ENCODE peak calls at places on chromosomes 7 and 10, in four cellular contexts. One of them, this sample, is unnamed.

GRCh38 chr7:40659231-40659630 is 524.4 kb downstream of the SUGCT start:
- DNase-seq in endodermal cell: no peak
- DNase-seq in colonic mucosa: no peak
- DNase-seq in EH: peak; percentile 26
- DNase-seq in this sample: no peak

GRCh38 chr10:129514568-129515451 is 47.8 kb downstream of the MGMT start:
- DNase-seq in colonic mucosa: no peak
- DNase-seq in EH: no peak
- DNase-seq in endodermal cell: no peak
- DNase-seq in this sample: no peak

GRCh38 chr10:79346388-79347225 is 662 bp upstream of the PPIF start:
- DNase-seq in colonic mucosa: peak; percentile 21
- DNase-seq in endodermal cell: peak; percentile 76
- DNase-seq in EH: no peak
- DNase-seq in this sample: peak; percentile 10

GRCh38 chr7:92731327-92732063 is 104.9 kb downstream of the CDK6 start:
- DNase-seq in endodermal cell: no peak
- DNase-seq in EH: peak; percentile 78
- DNase-seq in colonic mucosa: no peak
- DNase-seq in this sample: no peak

GRCh38 chr7:110224643-110225042 is 866.3 kb upstream of the LRRN3 start:
- DNase-seq in colonic mucosa: no peak
- DNase-seq in EH: no peak
- DNase-seq in endodermal cell: no peak
- DNase-seq in this sample: peak; percentile 20

GRCh38 chr10:5146920-5147254 is 38.1 kb downstream of the AKR1C8 start:
- DNase-seq in EH: no peak
- DNase-seq in endodermal cell: no peak
- DNase-seq in colonic mucosa: no peak
- DNase-seq in this sample: no peak

GRCh38 chr7:31692451-31692850 is 5.4 kb downstream of the PPP1R17 start:
- DNase-seq in EH: no peak
- DNase-seq in colonic mucosa: no peak
- DNase-seq in endodermal cell: no peak
- DNase-seq in this sample: no peak

GRCh38 chr7:157539521-157539920 is 202.7 kb downstream of the DNAJB6 start:
- DNase-seq in endodermal cell: no peak
- DNase-seq in colonic mucosa: no peak
- DNase-seq in EH: no peak
- DNase-seq in this sample: no peak

GRCh38 chr7:121901026-121901425 is 28.1 kb downstream of the PTPRZ1 start:
- DNase-seq in colonic mucosa: no peak
- DNase-seq in EH: no peak
- DNase-seq in endodermal cell: no peak
- DNase-seq in this sample: no peak

GRCh38 chr7:155069992-155070827 is at the start of gene HTR5A:
- DNase-seq in endodermal cell: peak; percentile 98
- DNase-seq in EH: peak; percentile 81
- DNase-seq in colonic mucosa: peak; percentile 79
- DNase-seq in this sample: peak; percentile 87

GRCh38 chr10:16436367-16436757 is 448 bp upstream of the PTER start:
- DNase-seq in endodermal cell: no peak
- DNase-seq in colonic mucosa: no peak
- DNase-seq in EH: no peak
- DNase-seq in this sample: no peak

GRCh38 chr10:70034252-70034651 is 18.4 kb upstream of the MACROH2A2 start:
- DNase-seq in colonic mucosa: no peak
- DNase-seq in endodermal cell: no peak
- DNase-seq in EH: peak; percentile 2
- DNase-seq in this sample: no peak

GRCh38 chr10:133224076-133224475 is 5.9 kb upstream of the UTF1 start:
- DNase-seq in endodermal cell: no peak
- DNase-seq in colonic mucosa: no peak
- DNase-seq in EH: no peak
- DNase-seq in this sample: no peak

GRCh38 chr7:82593780-82594179 is 150.2 kb upstream of the CACNA2D1 start:
- DNase-seq in endodermal cell: no peak
- DNase-seq in EH: no peak
- DNase-seq in colonic mucosa: no peak
- DNase-seq in this sample: no peak

GRCh38 chr10:131817866-131818509 is 82.8 kb upstream of the PPP2R2D start:
- DNase-seq in EH: no peak
- DNase-seq in endodermal cell: peak; percentile 31
- DNase-seq in colonic mucosa: peak; percentile 6
- DNase-seq in this sample: no peak

GRCh38 chr10:24869354-24870016 is 82.9 kb downstream of the PRTFDC1 start:
- DNase-seq in endodermal cell: no peak
- DNase-seq in EH: peak; percentile 62
- DNase-seq in colonic mucosa: peak; percentile 65
- DNase-seq in this sample: no peak